ENCODE peak calls at places on chromosomes 13 and 19, in five cellular contexts. O, S, X, F and A are unnamed samples.

GRCh38 chr13:78657699-78658629 is 991 bp downstream of the OBI1 start:
- DNase-seq in F (no peak), S (no peak), X (no peak), O (no peak), A (no peak)

GRCh38 chr13:114055766-114056165 is 76.7 kb downstream of the RASA3 start:
- DNase-seq in F (no peak), X (no peak), O (no peak), S (no peak), A (no peak)

GRCh38 chr13:84137292-84137691 is 255.0 kb upstream of the SLITRK1 start:
- DNase-seq in O (no peak), S (no peak), X (no peak), F (no peak), A (peak)

GRCh38 chr13:91347996-91348905 is 764 bp downstream of the MIR17HG start:
- DNase-seq in F (no peak), O (peak), X (peak), S (peak), A (peak)

GRCh38 chr19:2371656-2372055 is 11.6 kb downstream of the TMPRSS9 start:
- DNase-seq in O (no peak), S (no peak), F (no peak), X (no peak), A (no peak)

GRCh38 chr19:7926727-7927604 is 1.0 kb upstream of the CTXN1 start:
- DNase-seq in S (no peak), F (no peak), X (no peak), O (no peak), A (no peak)

GRCh38 chr19:1855828-1856255 is 7.5 kb downstream of the KLF16 start:
- DNase-seq in X (no peak), O (no peak), S (no peak), F (no peak), A (no peak)

GRCh38 chr13:109821038-109821545 is 34.7 kb upstream of the IRS2 start:
- DNase-seq in O (no peak), F (no peak), X (no peak), S (no peak), A (no peak)

GRCh38 chr13:39688699-39689405 is 33.4 kb downstream of the COG6 start:
- DNase-seq in S (no peak), X (no peak), O (no peak), F (no peak), A (no peak)

GRCh38 chr19:1421958-1422305 is 14.5 kb downstream of the DAZAP1 start:
- DNase-seq in X (no peak), F (no peak), O (no peak), S (no peak), A (no peak)

GRCh38 chr19:1064661-1065605 is 2.0 kb upstream of the ARHGAP45 start:
- DNase-seq in X (peak), S (no peak), O (peak), F (peak), A (peak)

GRCh38 chr13:66835040-66835628 is 395.0 kb downstream of the PCDH9 start:
- DNase-seq in X (no peak), O (peak), F (peak), S (peak), A (no peak)

DNA sequence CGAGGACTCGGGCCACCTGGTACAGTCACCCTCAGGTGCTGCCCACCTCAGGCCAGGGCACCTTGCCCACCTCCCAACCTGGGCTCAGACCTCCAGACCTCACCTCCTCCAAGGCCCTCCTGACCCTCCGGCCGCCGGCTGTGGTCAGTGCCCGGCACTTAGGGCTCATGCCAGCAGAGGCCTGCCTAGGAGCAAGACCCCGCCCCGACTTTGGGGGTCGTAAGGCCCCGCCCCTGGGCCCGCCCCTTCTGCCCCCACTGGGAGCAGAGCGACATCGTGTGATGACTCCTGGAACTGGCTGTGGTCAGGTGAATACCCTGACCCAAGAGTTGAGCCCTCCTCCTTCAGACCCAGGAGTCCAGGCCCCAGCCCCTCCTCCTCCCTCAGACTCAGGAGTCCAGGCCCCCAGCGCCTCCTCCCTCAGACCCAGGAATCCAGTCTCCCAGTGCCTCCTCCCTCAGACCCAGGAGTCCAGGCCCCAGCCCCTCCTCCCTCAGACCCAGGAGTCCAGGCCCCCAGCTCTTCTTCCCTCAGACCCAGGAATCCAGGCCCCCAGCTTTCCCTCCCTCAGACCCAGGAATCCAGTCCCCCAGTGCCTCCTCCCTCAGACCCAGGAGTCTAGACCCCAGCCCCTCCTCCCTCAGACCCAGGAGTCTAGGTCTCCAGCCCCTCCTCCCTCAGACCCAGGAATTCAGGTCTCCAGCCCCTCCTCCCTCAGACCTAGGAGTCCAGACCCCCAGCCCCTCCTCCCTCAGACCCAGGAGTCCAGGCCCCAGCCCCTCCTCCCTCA is at the start of gene SBK2:
- DNase-seq in O (no peak), S (no peak), X (peak), F (no peak), A (no peak)
- TF ChIP-seq CTCF in O (peak), S (no peak), X (peak), F (no peak), A (no peak)

GRCh38 chr19:48670699-48671455 is 1.9 kb downstream of the NTN5 start:
- DNase-seq in X (no peak), F (no peak), O (no peak), S (no peak), A (no peak)
- TF ChIP-seq CTCF in X (no peak), F (no peak), O (no peak), S (no peak), A (no peak)

GRCh38 chr13:46307554-46307953 is 79.5 kb downstream of the RUBCNL start:
- DNase-seq in F (no peak), S (no peak), O (no peak), X (no peak), A (no peak)
- TF ChIP-seq CTCF in F (no peak), S (no peak), O (no peak), X (no peak), A (no peak)

GRCh38 chr13:46288570-46289259 is 77.0 kb downstream of the LRRC63 start:
- DNase-seq in F (peak), S (no peak), X (no peak), O (no peak), A (no peak)

GRCh38 chr13:46289260-46289955 is 77.7 kb downstream of the LRRC63 start:
- DNase-seq in O (no peak), S (no peak), X (no peak), F (no peak), A (no peak)

GRCh38 chr13:46281779-46282178 is 70.1 kb downstream of the LRRC63 start:
- DNase-seq in O (no peak), S (no peak), X (no peak), F (no peak), A (no peak)

DNA sequence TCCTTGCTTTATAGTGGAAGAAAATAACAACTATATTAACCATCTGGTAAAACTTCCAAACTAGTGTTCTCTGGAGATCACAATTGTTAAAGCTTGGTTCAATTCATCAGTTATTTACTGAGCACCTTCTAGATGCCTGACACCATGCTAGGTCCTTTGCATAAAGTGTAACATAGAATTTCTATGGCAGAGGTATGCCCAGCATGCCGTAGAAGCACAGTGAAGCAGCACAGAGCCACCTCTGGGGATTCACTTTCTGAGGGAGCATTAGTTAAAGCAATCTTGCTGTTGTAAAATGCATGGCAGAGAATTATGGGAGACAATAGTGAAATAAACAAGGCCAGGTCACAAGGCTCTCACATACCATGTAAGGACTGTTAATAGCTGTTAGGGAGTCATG is 75.2 kb downstream of the LRRC63 start:
- DNase-seq in S (no peak), F (no peak), O (no peak), X (no peak), A (no peak)
- TF ChIP-seq CTCF in S (no peak), F (no peak), O (no peak), X (no peak), A (no peak)

GRCh38 chr13:26784704-26785639 is 24.4 kb upstream of the GPR12 start:
- DNase-seq in O (no peak), S (no peak), F (no peak), X (no peak), A (no peak)

GRCh38 chr13:26787961-26788360 is 27.4 kb upstream of the GPR12 start:
- DNase-seq in S (no peak), O (no peak), F (no peak), X (no peak), A (no peak)

GRCh38 chr13:26785845-26786630 is 25.5 kb upstream of the GPR12 start:
- DNase-seq in F (peak), S (no peak), X (no peak), O (peak), A (peak)

GRCh38 chr13:26786651-26787295 is 26.2 kb upstream of the GPR12 start:
- DNase-seq in O (no peak), S (no peak), X (no peak), F (no peak), A (no peak)
- TF ChIP-seq CTCF in O (no peak), S (no peak), X (no peak), F (no peak), A (no peak)

GRCh38 chr13:98189841-98190505 is 12.9 kb upstream of the RNF113B start:
- DNase-seq in X (no peak), O (peak), S (no peak), F (no peak), A (no peak)

GRCh38 chr13:98188544-98189166 is 11.6 kb upstream of the RNF113B start:
- DNase-seq in S (no peak), X (no peak), F (no peak), O (no peak), A (no peak)

GRCh38 chr13:98195054-98195791 is 18.2 kb upstream of the RNF113B start:
- DNase-seq in O (no peak), X (no peak), S (no peak), F (no peak), A (no peak)

GRCh38 chr13:98190889-98191444 is 13.9 kb upstream of the RNF113B start:
- DNase-seq in S (no peak), X (no peak), O (no peak), F (no peak), A (no peak)

GRCh38 chr13:98192008-98192407 is 14.9 kb upstream of the RNF113B start:
- DNase-seq in F (no peak), X (no peak), O (no peak), S (no peak), A (no peak)
- TF ChIP-seq CTCF in F (no peak), X (no peak), O (no peak), S (no peak), A (no peak)

DNA sequence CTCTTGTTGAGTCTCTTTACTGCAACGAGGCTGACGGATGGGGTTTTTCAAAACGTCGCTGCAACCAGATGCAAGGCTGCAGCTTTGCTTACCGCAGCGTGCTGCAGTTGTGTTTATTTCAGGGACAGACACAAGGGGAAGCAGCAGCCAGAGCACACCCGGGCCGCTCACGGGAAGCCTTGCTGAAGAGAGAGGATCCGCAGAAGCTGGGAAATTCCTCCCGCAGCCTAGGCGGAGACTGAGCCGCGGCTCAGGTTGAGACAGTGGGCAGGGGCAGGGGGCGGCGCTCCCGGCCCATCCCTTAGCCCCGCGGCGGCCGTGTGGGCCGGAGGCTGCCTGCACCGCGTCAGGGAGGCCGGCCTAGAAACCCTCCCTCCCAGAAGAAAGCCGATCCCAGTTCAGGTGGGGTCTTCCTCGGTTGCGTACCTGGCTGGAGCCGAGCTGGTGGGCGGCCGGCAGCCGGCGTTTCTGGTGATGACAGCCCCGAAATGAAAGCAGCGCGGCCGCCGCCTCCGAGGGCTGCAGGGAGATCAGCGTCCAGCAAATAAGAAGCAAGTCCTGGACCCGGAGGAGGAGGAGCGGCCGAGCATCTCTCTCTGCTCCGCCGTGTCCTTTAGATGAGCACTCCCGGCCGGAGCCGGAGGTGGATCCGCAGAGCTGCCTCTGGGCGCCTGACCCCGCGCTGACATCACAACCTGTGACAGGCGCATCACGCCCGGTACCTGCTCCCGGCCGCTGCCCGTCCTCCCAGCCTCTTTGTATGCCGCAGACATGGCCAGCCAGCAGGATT is at the start of gene FRY:
- DNase-seq in X (peak), O (peak), F (peak), S (peak), A (peak)
- TF ChIP-seq CTCF in X (no peak), O (peak), F (no peak), S (no peak), A (no peak)

GRCh38 chr13:98997051-98997730 is 19.3 kb upstream of the DOCK9 start:
- DNase-seq in X (no peak), O (no peak), S (no peak), F (no peak), A (no peak)
- TF ChIP-seq CTCF in X (no peak), O (no peak), S (no peak), F (no peak), A (no peak)